ENCODE peak calls at places on chromosomes 4 and X, in five cellular contexts. B is esophagus muscularis mucosa, G is tibial nerve, W is A549, F is ovary. D is an unnamed sample.

GRCh38 chr4:88533937-88534750 is 10.6 kb upstream of the PYURF start:
- DNase-seq in B (no peak), G (no peak), W (no peak), F (no peak), D (no peak)

GRCh38 chrX:132004728-132005127 is 18.4 kb upstream of the STK26 start:
- DNase-seq in B (no peak), G (no peak), W (no peak), F (no peak), D (no peak)

GRCh38 chrX:49072712-49073095 is 1.1 kb downstream of the PRAF2 start:
- DNase-seq in B (no peak), G (no peak), W (no peak), F (no peak), D (no peak)

GRCh38 chr4:1976416-1977352 is 32.1 kb downstream of the NELFA start:
- DNase-seq in B (no peak), G (no peak), W (no peak), F (no peak), D (no peak)

GRCh38 chr4:9762823-9763475 is 18.5 kb upstream of the DRD5 start:
- DNase-seq in B (no peak), G (peak; percentile 84), W (peak; percentile 69), F (peak; percentile 51), D (peak; percentile 51)

GRCh38 chr4:55947912-55948725 is 626 bp upstream of the CEP135 start:
- DNase-seq in B (no peak), G (peak; percentile 11), W (peak; percentile 63), F (no peak), D (no peak)

GRCh38 chr4:13524504-13525243 is 19.6 kb downstream of the NKX3-2 start:
- DNase-seq in B (no peak), G (no peak), W (no peak), F (no peak), D (no peak)

GRCh38 chr4:99868126-99868596 is 26.1 kb downstream of the LAMTOR3 start:
- DNase-seq in B (no peak), G (no peak), W (no peak), F (no peak), D (no peak)

GRCh38 chr4:113901994-113902787 is 77.3 kb downstream of the ARSJ start:
- DNase-seq in B (no peak), G (no peak), W (no peak), F (no peak), D (peak; percentile 86)

GRCh38 chr4:142095886-142096605 is 459.7 kb downstream of the IL15 start:
- DNase-seq in B (no peak), G (peak; percentile 26), W (peak; percentile 86), F (no peak), D (no peak)

GRCh38 chr4:156606444-156607197 is 365.0 kb downstream of the PDGFC start:
- DNase-seq in B (no peak), G (no peak), W (no peak), F (no peak), D (no peak)

GRCh38 chr4:30269850-30270249 is 450.3 kb upstream of the PCDH7 start:
- DNase-seq in B (no peak), G (no peak), W (peak; percentile 2), F (no peak), D (no peak)

GRCh38 chr4:1993169-1993516 is 15.6 kb downstream of the NELFA start:
- DNase-seq in B (no peak), G (no peak), W (no peak), F (no peak), D (no peak)

GRCh38 chr4:128256539-128256938 is 31.1 kb downstream of the PGRMC2 start:
- DNase-seq in B (no peak), G (no peak), W (no peak), F (no peak), D (no peak)

GRCh38 chr4:122747883-122748282 is 15.4 kb downstream of the BBS12 start:
- DNase-seq in B (no peak), G (no peak), W (no peak), F (no peak), D (no peak)

GRCh38 chr4:154908168-154908567 is 127.1 kb downstream of the RBM46 start:
- DNase-seq in B (no peak), G (no peak), W (peak; percentile 1), F (no peak), D (no peak)

GRCh38 chr4:1578301-1578781 is 105.8 kb downstream of the FAM53A start:
- DNase-seq in B (no peak), G (no peak), W (no peak), F (no peak), D (no peak)

GRCh38 chrX:115958687-115959359 is 211.7 kb upstream of the AGTR2 start:
- DNase-seq in B (no peak), G (no peak), W (no peak), F (no peak), D (no peak)

GRCh38 chrX:154323537-154323936 is 27.9 kb downstream of the TKTL1 start:
- DNase-seq in B (no peak), G (no peak), W (no peak), F (no peak), D (no peak)

GRCh38 chrX:10568428-10568827 is 52.0 kb downstream of the MID1 start:
- DNase-seq in B (no peak), G (no peak), W (no peak), F (no peak), D (no peak)

GRCh38 chr4:77742054-77742453 is 77.1 kb downstream of the CNOT6L start:
- DNase-seq in B (no peak), G (no peak), W (no peak), F (no peak), D (no peak)

GRCh38 chr4:7938513-7939376 is 916 bp downstream of the AFAP1 start:
- DNase-seq in B (peak; percentile 91), G (peak; percentile 17), W (peak; percentile 21), F (peak; percentile 23), D (peak; percentile 38)

GRCh38 chr4:55732864-55733263 is 86.7 kb upstream of the EXOC1L start:
- DNase-seq in B (no peak), G (no peak), W (no peak), F (no peak), D (no peak)

GRCh38 chr4:84050014-84050413 is 449.1 kb downstream of the NKX6-1 start:
- DNase-seq in B (no peak), G (no peak), W (peak; percentile 9), F (no peak), D (no peak)

GRCh38 chrX:103640401-103641155 is 11.8 kb downstream of the TCEAL1 start:
- DNase-seq in B (no peak), G (no peak), W (peak; percentile 32), F (no peak), D (no peak)

GRCh38 chrX:147978931-147979330 is 2.2 kb upstream of the FMR1NB start:
- DNase-seq in B (no peak), G (no peak), W (no peak), F (no peak), D (no peak)

GRCh38 chr4:186243331-186243730 is 16.0 kb downstream of the KLKB1 start:
- DNase-seq in B (no peak), G (no peak), W (no peak), F (no peak), D (no peak)

GRCh38 chr4:168095776-168096443 is 3.6 kb downstream of the ANXA10 start:
- DNase-seq in B (no peak), G (no peak), W (peak; percentile 20), F (no peak), D (no peak)

GRCh38 chr4:24174622-24175021 is 284.8 kb upstream of the PPARGC1A start:
- DNase-seq in B (no peak), G (no peak), W (no peak), F (no peak), D (no peak)

GRCh38 chr4:24166501-24166900 is 276.7 kb upstream of the PPARGC1A start:
- DNase-seq in B (no peak), G (no peak), W (no peak), F (no peak), D (no peak)

GRCh38 chr4:24168658-24169057 is 278.8 kb upstream of the PPARGC1A start:
- DNase-seq in B (no peak), G (no peak), W (no peak), F (no peak), D (no peak)

GRCh38 chr4:24172406-24172805 is 282.6 kb upstream of the PPARGC1A start:
- DNase-seq in B (no peak), G (no peak), W (no peak), F (no peak), D (no peak)

DNA sequence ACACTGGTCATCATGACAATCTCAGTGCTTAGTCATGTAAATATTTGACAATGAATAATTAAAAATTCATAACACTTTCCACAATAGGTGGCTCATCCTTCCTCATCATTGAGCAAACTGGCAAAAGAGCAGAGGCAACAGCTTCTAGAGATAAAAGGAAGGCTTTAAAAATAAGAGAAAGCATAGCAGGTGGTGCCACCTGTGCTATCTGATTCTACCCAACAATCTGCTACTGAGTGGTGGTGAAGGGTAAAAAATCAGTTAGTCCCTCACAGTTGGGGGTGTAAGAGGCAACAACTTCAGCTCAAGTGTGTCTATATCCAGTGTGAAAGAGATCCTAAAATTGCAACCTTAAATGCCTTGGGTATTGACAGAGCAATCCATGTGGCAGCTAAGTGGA is 280.1 kb upstream of the PPARGC1A start:
- DNase-seq in B (no peak), G (no peak), W (no peak), F (no peak), D (no peak)
- H3K4me3 ChIP-seq in B (no peak overlapping the region), G (no peak overlapping the region), W (no peak overlapping the region), F (no peak overlapping the region), D (no peak overlapping the region)

GRCh38 chrX:38018734-38019410 is 12.5 kb downstream of the SYTL5 start:
- DNase-seq in B (no peak), G (no peak), W (no peak), F (no peak), D (peak; percentile 32)
- TF ChIP-seq EP300 in B (no peak), G (no peak), W (no peak), F (no peak), D (no peak)

GRCh38 chr4:4631150-4631549 is 89.3 kb upstream of the STX18 start:
- DNase-seq in B (no peak), G (no peak), W (no peak), F (no peak), D (no peak)

GRCh38 chr4:4627906-4628305 is 86.1 kb upstream of the STX18 start:
- DNase-seq in B (no peak), G (no peak), W (no peak), F (no peak), D (no peak)

GRCh38 chr4:4625488-4625887 is 83.6 kb upstream of the STX18 start:
- DNase-seq in B (no peak), G (no peak), W (no peak), F (no peak), D (no peak)

GRCh38 chr4:4627111-4627510 is 85.3 kb upstream of the STX18 start:
- DNase-seq in B (no peak), G (no peak), W (no peak), F (no peak), D (no peak)
- H3K4me3 ChIP-seq in B (no peak overlapping the region), G (no peak overlapping the region), W (no peak overlapping the region), F (no peak overlapping the region), D (no peak overlapping the region)

DNA sequence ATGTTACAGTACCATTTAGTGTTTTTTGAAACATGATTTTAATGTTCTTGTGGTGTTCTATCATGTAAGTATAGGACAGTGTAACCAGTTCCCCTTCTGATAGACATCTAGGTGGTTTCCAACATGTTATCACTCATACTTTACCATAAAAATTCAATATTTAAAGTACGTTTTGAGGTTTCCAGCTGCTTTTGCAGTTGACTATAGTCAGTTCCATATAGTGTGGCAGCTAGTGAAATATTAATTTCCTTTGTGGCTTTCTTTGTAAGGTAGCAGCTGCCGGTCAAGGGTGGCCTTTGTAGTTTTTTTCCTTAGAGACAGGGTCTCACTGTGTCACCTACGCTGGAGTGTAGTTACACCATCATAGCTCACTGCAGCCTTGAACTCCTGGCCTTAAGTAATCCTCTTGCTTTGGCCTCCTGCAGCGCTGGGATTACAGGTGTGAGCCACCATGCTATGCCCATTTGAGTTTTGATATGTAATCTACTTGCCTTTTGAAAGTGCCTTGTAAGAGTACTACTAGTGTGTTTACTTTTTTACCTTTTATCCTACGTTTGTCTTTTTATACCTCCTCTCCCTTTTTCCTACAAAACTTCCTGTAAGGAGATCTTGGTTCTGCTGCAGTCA is 63.0 kb downstream of the ARHGAP10 start:
- DNase-seq in B (peak; percentile 79), G (no peak), W (no peak), F (no peak), D (no peak)
- TF ChIP-seq EP300 in B (no peak), G (no peak), W (no peak), F (no peak), D (no peak)

D was measured in stomach.